ENCODE peak calls at places on chromosome 3, in ten cellular contexts. W is natural killer cell; X is foreskin fibroblast; Y is NCI-H510A; J is stimulated activated CD4-positive, alpha-beta T cell treated with anti-CD3 and anti-CD28 coated beads, Interleukin-4, amount 100 ng/mL, for 1 hour; N is amniotic stem cell; T is PC-9; M is left colon; Z is iris pigment epithelial cell; R is dermis microvascular lymphatic vessel endothelial cell. V is an unnamed sample.

GRCh38 chr3:196192036-196193001 is 18.9 kb downstream of the ZDHHC19 start:
- DNase-seq in T (no peak), R (no peak), X (no peak), W (no peak), Z (no peak), J (peak), M (peak), N (no peak), Y (no peak), V (no peak)

GRCh38 chr3:194773666-194774455 is 88.2 kb downstream of the FAM43A start:
- DNase-seq in J (no peak), N (no peak), R (no peak), W (no peak), Z (no peak), M (no peak), X (peak), Y (no peak), T (no peak), V (no peak)

GRCh38 chr3:157368171-157368570 is 68.5 kb upstream of the PTX3 start:
- DNase-seq in R (no peak), T (no peak), Z (no peak), W (no peak), X (no peak), J (no peak), Y (no peak), N (no peak), M (no peak), V (no peak)

GRCh38 chr3:105866656-105867653 is 1.9 kb downstream of the CBLB start:
- DNase-seq in T (no peak), N (peak), J (peak), Y (no peak), R (no peak), X (peak), W (no peak), M (peak), Z (peak), V (no peak)

GRCh38 chr3:242986-243706 is 46.6 kb downstream of the CHL1 start:
- DNase-seq in N (no peak), M (no peak), R (no peak), Z (peak), W (no peak), T (no peak), Y (no peak), X (no peak), J (no peak), V (no peak)

GRCh38 chr3:193452338-193452737 is 73.8 kb upstream of the ATP13A5 start:
- DNase-seq in N (no peak), Y (no peak), X (no peak), J (no peak), W (no peak), M (no peak), R (no peak), T (no peak), Z (no peak), V (no peak)

GRCh38 chr3:63193647-63194046 is 84.5 kb upstream of the SYNPR start:
- DNase-seq in R (no peak), N (peak), M (no peak), W (no peak), J (no peak), T (no peak), Z (peak), Y (no peak), X (peak), V (no peak)

GRCh38 chr3:50924638-50925037 is 249.9 kb downstream of the DOCK3 start:
- DNase-seq in Z (no peak), Y (no peak), M (no peak), T (no peak), J (no peak), N (no peak), W (no peak), X (no peak), R (no peak), V (no peak)

GRCh38 chr3:12553921-12554391 is 2.9 kb upstream of the MKRN2 start:
- DNase-seq in J (no peak), Y (no peak), M (peak), N (no peak), W (no peak), R (no peak), T (peak), Z (peak), X (peak), V (no peak)

GRCh38 chr3:30475038-30475808 is 131.2 kb upstream of the TGFBR2 start:
- DNase-seq in N (no peak), X (no peak), Y (no peak), R (no peak), M (no peak), Z (no peak), J (peak), W (no peak), T (no peak), V (no peak)

GRCh38 chr3:57803647-57804081 is 47.6 kb downstream of the SLMAP start:
- DNase-seq in T (peak), M (peak), W (no peak), J (no peak), Y (no peak), Z (peak), N (peak), X (peak), R (peak), V (no peak)